ENCODE peak calls at places on chromosomes 4 and X, in eight cellular contexts. One of them, this sample, is unnamed.
A peak's percentile ranks its signal among the peaks of the same experiment; 100 is the strongest.

GRCh38 chrX:8939344-8939743 is 94.6 kb downstream of the FAM9B start:
- DNase-seq in GF-D8: no peak
- DNase-seq in NCI-H748 treated with DMSO at 0.1 percent for 48 hours: peak; percentile 19
- DNase-seq in activated gamma-delta T cell treated with Interleukin-2 at 50 U/mL for 16 hours: no peak
- DNase-seq in nucleus accumbens: no peak
- DNase-seq in stimulated activated CD4-positive, alpha-beta T cell treated with anti-CD3 and anti-CD28 coated beads, Interleukin-12 subunit alpha, Interleukin-12 subunit beta, amount 100 ng/mL, for 4 hours: no peak
- DNase-seq in MCF 10A: no peak
- DNase-seq in Caco-2: no peak
- DNase-seq in this sample: no peak

GRCh38 chr4:147683172-147683571 is 791 bp downstream of the PRMT9 start:
- DNase-seq in activated gamma-delta T cell treated with Interleukin-2 at 50 U/mL for 16 hours: no peak
- DNase-seq in MCF 10A: peak; percentile 33
- DNase-seq in stimulated activated CD4-positive, alpha-beta T cell treated with anti-CD3 and anti-CD28 coated beads, Interleukin-12 subunit alpha, Interleukin-12 subunit beta, amount 100 ng/mL, for 4 hours: peak; percentile 4
- DNase-seq in nucleus accumbens: no peak
- DNase-seq in Caco-2: no peak
- DNase-seq in GF-D8: no peak
- DNase-seq in NCI-H748 treated with DMSO at 0.1 percent for 48 hours: no peak
- DNase-seq in this sample: no peak

GRCh38 chr4:56772134-56772533 is 49.4 kb downstream of the SPINK2 start:
- DNase-seq in NCI-H748 treated with DMSO at 0.1 percent for 48 hours: no peak
- DNase-seq in nucleus accumbens: no peak
- DNase-seq in GF-D8: no peak
- DNase-seq in activated gamma-delta T cell treated with Interleukin-2 at 50 U/mL for 16 hours: no peak
- DNase-seq in stimulated activated CD4-positive, alpha-beta T cell treated with anti-CD3 and anti-CD28 coated beads, Interleukin-12 subunit alpha, Interleukin-12 subunit beta, amount 100 ng/mL, for 4 hours: no peak
- DNase-seq in Caco-2: no peak
- DNase-seq in MCF 10A: no peak
- DNase-seq in this sample: no peak

GRCh38 chrX:145405012-145405411 is 157.7 kb downstream of the SPANXN1 start:
- DNase-seq in GF-D8: no peak
- DNase-seq in stimulated activated CD4-positive, alpha-beta T cell treated with anti-CD3 and anti-CD28 coated beads, Interleukin-12 subunit alpha, Interleukin-12 subunit beta, amount 100 ng/mL, for 4 hours: no peak
- DNase-seq in MCF 10A: peak; percentile 70
- DNase-seq in nucleus accumbens: no peak
- DNase-seq in NCI-H748 treated with DMSO at 0.1 percent for 48 hours: peak; percentile 1
- DNase-seq in activated gamma-delta T cell treated with Interleukin-2 at 50 U/mL for 16 hours: no peak
- DNase-seq in Caco-2: no peak
- DNase-seq in this sample: no peak

GRCh38 chr4:166014411-166014810 is 141.4 kb downstream of the TLL1 start:
- DNase-seq in activated gamma-delta T cell treated with Interleukin-2 at 50 U/mL for 16 hours: no peak
- DNase-seq in Caco-2: no peak
- DNase-seq in GF-D8: no peak
- DNase-seq in NCI-H748 treated with DMSO at 0.1 percent for 48 hours: no peak
- DNase-seq in nucleus accumbens: no peak
- DNase-seq in stimulated activated CD4-positive, alpha-beta T cell treated with anti-CD3 and anti-CD28 coated beads, Interleukin-12 subunit alpha, Interleukin-12 subunit beta, amount 100 ng/mL, for 4 hours: no peak
- DNase-seq in MCF 10A: peak; percentile 75
- DNase-seq in this sample: no peak

GRCh38 chrX:97367149-97367548 is 483.4 kb downstream of the RPA4 start:
- DNase-seq in MCF 10A: peak; percentile 6
- DNase-seq in GF-D8: no peak
- DNase-seq in stimulated activated CD4-positive, alpha-beta T cell treated with anti-CD3 and anti-CD28 coated beads, Interleukin-12 subunit alpha, Interleukin-12 subunit beta, amount 100 ng/mL, for 4 hours: no peak
- DNase-seq in activated gamma-delta T cell treated with Interleukin-2 at 50 U/mL for 16 hours: no peak
- DNase-seq in NCI-H748 treated with DMSO at 0.1 percent for 48 hours: no peak
- DNase-seq in Caco-2: no peak
- DNase-seq in nucleus accumbens: no peak
- DNase-seq in this sample: no peak

GRCh38 chr4:155371432-155372043 is 5.2 kb downstream of the MAP9 start:
- DNase-seq in stimulated activated CD4-positive, alpha-beta T cell treated with anti-CD3 and anti-CD28 coated beads, Interleukin-12 subunit alpha, Interleukin-12 subunit beta, amount 100 ng/mL, for 4 hours: no peak
- DNase-seq in activated gamma-delta T cell treated with Interleukin-2 at 50 U/mL for 16 hours: no peak
- DNase-seq in Caco-2: no peak
- DNase-seq in nucleus accumbens: no peak
- DNase-seq in NCI-H748 treated with DMSO at 0.1 percent for 48 hours: peak; percentile 4
- DNase-seq in MCF 10A: peak; percentile 40
- DNase-seq in GF-D8: no peak
- DNase-seq in this sample: no peak

GRCh38 chrX:114924846-114925245 is 92.6 kb downstream of the IL13RA2 start:
- DNase-seq in nucleus accumbens: no peak
- DNase-seq in GF-D8: no peak
- DNase-seq in NCI-H748 treated with DMSO at 0.1 percent for 48 hours: no peak
- DNase-seq in stimulated activated CD4-positive, alpha-beta T cell treated with anti-CD3 and anti-CD28 coated beads, Interleukin-12 subunit alpha, Interleukin-12 subunit beta, amount 100 ng/mL, for 4 hours: no peak
- DNase-seq in activated gamma-delta T cell treated with Interleukin-2 at 50 U/mL for 16 hours: no peak
- DNase-seq in Caco-2: no peak
- DNase-seq in MCF 10A: no peak
- DNase-seq in this sample: no peak

GRCh38 chr4:98574816-98575215 is 83.6 kb downstream of the TSPAN5 start:
- DNase-seq in GF-D8: no peak
- DNase-seq in MCF 10A: no peak
- DNase-seq in activated gamma-delta T cell treated with Interleukin-2 at 50 U/mL for 16 hours: no peak
- DNase-seq in NCI-H748 treated with DMSO at 0.1 percent for 48 hours: no peak
- DNase-seq in stimulated activated CD4-positive, alpha-beta T cell treated with anti-CD3 and anti-CD28 coated beads, Interleukin-12 subunit alpha, Interleukin-12 subunit beta, amount 100 ng/mL, for 4 hours: no peak
- DNase-seq in Caco-2: no peak
- DNase-seq in nucleus accumbens: no peak
- DNase-seq in this sample: no peak

GRCh38 chrX:51798701-51799100 is 55.5 kb downstream of the GSPT2 start:
- DNase-seq in MCF 10A: no peak
- DNase-seq in stimulated activated CD4-positive, alpha-beta T cell treated with anti-CD3 and anti-CD28 coated beads, Interleukin-12 subunit alpha, Interleukin-12 subunit beta, amount 100 ng/mL, for 4 hours: no peak
- DNase-seq in nucleus accumbens: no peak
- DNase-seq in NCI-H748 treated with DMSO at 0.1 percent for 48 hours: no peak
- DNase-seq in activated gamma-delta T cell treated with Interleukin-2 at 50 U/mL for 16 hours: no peak
- DNase-seq in GF-D8: no peak
- DNase-seq in Caco-2: no peak
- DNase-seq in this sample: no peak

GRCh38 chr4:16183604-16184003 is 42.7 kb downstream of the TAPT1 start:
- DNase-seq in activated gamma-delta T cell treated with Interleukin-2 at 50 U/mL for 16 hours: no peak
- DNase-seq in stimulated activated CD4-positive, alpha-beta T cell treated with anti-CD3 and anti-CD28 coated beads, Interleukin-12 subunit alpha, Interleukin-12 subunit beta, amount 100 ng/mL, for 4 hours: no peak
- DNase-seq in GF-D8: no peak
- DNase-seq in NCI-H748 treated with DMSO at 0.1 percent for 48 hours: no peak
- DNase-seq in nucleus accumbens: no peak
- DNase-seq in MCF 10A: no peak
- DNase-seq in Caco-2: no peak
- DNase-seq in this sample: no peak

GRCh38 chr4:147780137-147780777 is 48.4 kb downstream of the ARHGAP10 start:
- DNase-seq in activated gamma-delta T cell treated with Interleukin-2 at 50 U/mL for 16 hours: no peak
- DNase-seq in MCF 10A: no peak
- DNase-seq in stimulated activated CD4-positive, alpha-beta T cell treated with anti-CD3 and anti-CD28 coated beads, Interleukin-12 subunit alpha, Interleukin-12 subunit beta, amount 100 ng/mL, for 4 hours: no peak
- DNase-seq in NCI-H748 treated with DMSO at 0.1 percent for 48 hours: no peak
- DNase-seq in nucleus accumbens: no peak
- DNase-seq in GF-D8: peak; percentile 10
- DNase-seq in Caco-2: no peak
- DNase-seq in this sample: no peak

GRCh38 chr4:25535278-25535677 is 120.4 kb upstream of the SLC34A2 start:
- DNase-seq in MCF 10A: no peak
- DNase-seq in NCI-H748 treated with DMSO at 0.1 percent for 48 hours: no peak
- DNase-seq in nucleus accumbens: no peak
- DNase-seq in Caco-2: no peak
- DNase-seq in activated gamma-delta T cell treated with Interleukin-2 at 50 U/mL for 16 hours: no peak
- DNase-seq in stimulated activated CD4-positive, alpha-beta T cell treated with anti-CD3 and anti-CD28 coated beads, Interleukin-12 subunit alpha, Interleukin-12 subunit beta, amount 100 ng/mL, for 4 hours: no peak
- DNase-seq in GF-D8: no peak
- DNase-seq in this sample: no peak